ENCODE peak calls at places on chromosome 3, in six cellular contexts. One of them, this sample, is unnamed. For H3K4me1, the result is how much of the 10 kb centered on the place peaks cover.

GRCh38 chr3:18124501-18124900 is 300.6 kb downstream of the SATB1 start:
- DNase-seq in small intestine: no peak
- DNase-seq in pancreas: no peak
- DNase-seq in iPS DF 6.9: no peak
- DNase-seq in GM23248: peak
- DNase-seq in adipocyte: peak
- DNase-seq in this sample: no peak

GRCh38 chr3:66401157-66401550 is 99.7 kb downstream of the LRIG1 start:
- DNase-seq in small intestine: no peak
- DNase-seq in pancreas: no peak
- DNase-seq in iPS DF 6.9: no peak
- DNase-seq in GM23248: no peak
- DNase-seq in adipocyte: no peak
- DNase-seq in this sample: no peak

GRCh38 chr3:195863121-195864061 is 45.0 kb downstream of the TNK2 start:
- DNase-seq in small intestine: peak
- DNase-seq in pancreas: peak
- DNase-seq in iPS DF 6.9: no peak
- DNase-seq in GM23248: peak
- DNase-seq in adipocyte: peak
- DNase-seq in this sample: peak

GRCh38 chr3:71069797-71070196 is 513.7 kb downstream of the FOXP1 start:
- DNase-seq in small intestine: peak
- DNase-seq in pancreas: peak
- DNase-seq in iPS DF 6.9: no peak
- DNase-seq in GM23248: peak
- DNase-seq in adipocyte: peak
- DNase-seq in this sample: peak

GRCh38 chr3:170056710-170057454 is 19.1 kb downstream of the GPR160 start:
- DNase-seq in small intestine: no peak
- DNase-seq in pancreas: no peak
- DNase-seq in iPS DF 6.9: no peak
- DNase-seq in GM23248: no peak
- DNase-seq in adipocyte: no peak
- DNase-seq in this sample: no peak

GRCh38 chr3:149739396-149739795 is 12.9 kb downstream of the COMMD2 start:
- DNase-seq in small intestine: no peak
- DNase-seq in pancreas: no peak
- DNase-seq in iPS DF 6.9: no peak
- DNase-seq in GM23248: no peak
- DNase-seq in adipocyte: no peak
- DNase-seq in this sample: no peak

GRCh38 chr3:67635806-67636205 is 18.6 kb downstream of the SUCLG2 start:
- DNase-seq in small intestine: no peak
- DNase-seq in pancreas: no peak
- DNase-seq in iPS DF 6.9: no peak
- DNase-seq in GM23248: peak
- DNase-seq in adipocyte: peak
- DNase-seq in this sample: no peak

GRCh38 chr3:48428863-48429415 is 947 bp downstream of the PLXNB1 start:
- DNase-seq in small intestine: peak
- DNase-seq in pancreas: peak
- DNase-seq in iPS DF 6.9: no peak
- DNase-seq in GM23248: peak
- DNase-seq in adipocyte: peak
- DNase-seq in this sample: peak

GRCh38 chr3:7487763-7488162 is 626.8 kb downstream of the GRM7 start:
- DNase-seq in small intestine: no peak
- DNase-seq in pancreas: no peak
- DNase-seq in iPS DF 6.9: no peak
- DNase-seq in GM23248: no peak
- DNase-seq in adipocyte: no peak
- DNase-seq in this sample: no peak

GRCh38 chr3:197151562-197151961 is 121.9 kb upstream of the MELTF start:
- DNase-seq in small intestine: peak
- DNase-seq in pancreas: no peak
- DNase-seq in iPS DF 6.9: no peak
- DNase-seq in GM23248: peak
- DNase-seq in adipocyte: peak
- DNase-seq in this sample: no peak

GRCh38 chr3:126494204-126494603 is 18.5 kb upstream of the ZXDC start:
- DNase-seq in small intestine: no peak
- DNase-seq in pancreas: no peak
- DNase-seq in iPS DF 6.9: no peak
- DNase-seq in GM23248: peak
- DNase-seq in adipocyte: peak
- DNase-seq in this sample: peak

GRCh38 chr3:99504258-99504657 is 134.1 kb upstream of the COL8A1 start:
- DNase-seq in small intestine: no peak
- DNase-seq in pancreas: no peak
- DNase-seq in iPS DF 6.9: no peak
- DNase-seq in GM23248: peak
- DNase-seq in adipocyte: no peak
- DNase-seq in this sample: no peak
- H3K4me1 ChIP-seq in small intestine: under half
- H3K4me1 ChIP-seq in pancreas: under half
- H3K4me1 ChIP-seq in iPS DF 6.9: under half
- H3K4me1 ChIP-seq in GM23248: half or more
- H3K4me1 ChIP-seq in adipocyte: half or more
- H3K4me1 ChIP-seq in this sample: half or more

GRCh38 chr3:188946837-188947236 is 224.9 kb upstream of the TPRG1 start:
- DNase-seq in small intestine: no peak
- DNase-seq in pancreas: no peak
- DNase-seq in iPS DF 6.9: no peak
- DNase-seq in GM23248: peak
- DNase-seq in adipocyte: no peak
- DNase-seq in this sample: peak
- H3K4me3 ChIP-seq in small intestine: no peak
- H3K4me3 ChIP-seq in pancreas: peak
- H3K4me3 ChIP-seq in iPS DF 6.9: no peak
- H3K4me3 ChIP-seq in GM23248: no peak
- H3K4me3 ChIP-seq in adipocyte: peak
- H3K4me3 ChIP-seq in this sample: no peak

DNA sequence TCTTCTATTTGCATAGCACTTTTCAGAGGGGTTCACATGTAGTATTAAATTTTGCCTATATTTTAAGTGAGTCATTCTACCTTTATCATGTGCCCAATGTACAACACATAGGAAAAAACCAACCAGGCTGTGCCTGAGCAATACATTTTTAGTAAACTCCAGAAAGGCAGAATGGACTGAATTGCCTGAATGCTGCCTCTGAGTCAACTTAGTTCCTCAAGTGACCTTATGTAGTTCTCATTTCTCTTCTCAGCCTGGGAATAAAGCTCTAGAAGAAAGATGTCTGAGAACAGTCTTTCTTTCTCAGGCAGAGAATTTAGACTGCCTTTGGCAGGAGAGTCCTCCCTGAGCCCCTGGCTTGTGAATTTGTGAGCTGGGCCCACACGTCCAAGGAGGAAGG is 13.0 kb downstream of the ST3GAL6 start:
- DNase-seq in small intestine: no peak
- DNase-seq in pancreas: no peak
- DNase-seq in iPS DF 6.9: no peak
- DNase-seq in GM23248: no peak
- DNase-seq in adipocyte: no peak
- DNase-seq in this sample: no peak
- H3K4me1 ChIP-seq in small intestine: under half
- H3K4me1 ChIP-seq in pancreas: under half
- H3K4me1 ChIP-seq in iPS DF 6.9: under half
- H3K4me1 ChIP-seq in GM23248: under half
- H3K4me1 ChIP-seq in adipocyte: under half
- H3K4me1 ChIP-seq in this sample: under half

DNA sequence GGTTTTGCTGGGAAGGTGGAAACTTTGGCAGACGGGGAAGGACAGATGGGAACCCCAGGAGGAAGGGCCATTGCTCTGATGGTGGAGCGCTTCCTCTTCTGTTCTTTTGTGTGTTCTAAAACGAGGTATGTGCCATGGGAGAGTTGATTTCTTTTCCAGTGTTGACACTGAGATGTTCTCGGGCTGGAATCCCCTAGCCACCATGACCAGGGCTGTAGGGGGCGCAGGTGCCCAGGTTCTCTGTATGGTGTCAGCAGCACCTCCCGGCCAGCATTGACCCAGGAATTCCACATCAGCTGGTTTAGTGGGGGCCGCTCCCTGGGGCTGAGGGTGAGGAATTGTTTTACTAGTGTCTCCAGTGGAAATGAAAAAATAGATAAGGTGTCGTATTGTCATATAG is 34.3 kb upstream of the ACAD9 start:
- DNase-seq in small intestine: no peak
- DNase-seq in pancreas: no peak
- DNase-seq in iPS DF 6.9: no peak
- DNase-seq in GM23248: no peak
- DNase-seq in adipocyte: no peak
- DNase-seq in this sample: no peak
- H3K4me3 ChIP-seq in small intestine: no peak
- H3K4me3 ChIP-seq in pancreas: no peak
- H3K4me3 ChIP-seq in iPS DF 6.9: no peak
- H3K4me3 ChIP-seq in GM23248: no peak
- H3K4me3 ChIP-seq in adipocyte: no peak
- H3K4me3 ChIP-seq in this sample: peak

GRCh38 chr3:183278479-183279088 is 25.5 kb downstream of the B3GNT5 start:
- DNase-seq in small intestine: peak
- DNase-seq in pancreas: no peak
- DNase-seq in iPS DF 6.9: no peak
- DNase-seq in GM23248: peak
- DNase-seq in adipocyte: no peak
- DNase-seq in this sample: peak

GRCh38 chr3:183279371-183279770 is 26.3 kb downstream of the B3GNT5 start:
- DNase-seq in small intestine: no peak
- DNase-seq in pancreas: no peak
- DNase-seq in iPS DF 6.9: no peak
- DNase-seq in GM23248: no peak
- DNase-seq in adipocyte: no peak
- DNase-seq in this sample: no peak

GRCh38 chr3:183274609-183275008 is 21.6 kb downstream of the B3GNT5 start:
- DNase-seq in small intestine: no peak
- DNase-seq in pancreas: no peak
- DNase-seq in iPS DF 6.9: no peak
- DNase-seq in GM23248: peak
- DNase-seq in adipocyte: no peak
- DNase-seq in this sample: peak

GRCh38 chr3:183275418-183275817 is 22.4 kb downstream of the B3GNT5 start:
- DNase-seq in small intestine: peak
- DNase-seq in pancreas: peak
- DNase-seq in iPS DF 6.9: no peak
- DNase-seq in GM23248: peak
- DNase-seq in adipocyte: peak
- DNase-seq in this sample: no peak

DNA sequence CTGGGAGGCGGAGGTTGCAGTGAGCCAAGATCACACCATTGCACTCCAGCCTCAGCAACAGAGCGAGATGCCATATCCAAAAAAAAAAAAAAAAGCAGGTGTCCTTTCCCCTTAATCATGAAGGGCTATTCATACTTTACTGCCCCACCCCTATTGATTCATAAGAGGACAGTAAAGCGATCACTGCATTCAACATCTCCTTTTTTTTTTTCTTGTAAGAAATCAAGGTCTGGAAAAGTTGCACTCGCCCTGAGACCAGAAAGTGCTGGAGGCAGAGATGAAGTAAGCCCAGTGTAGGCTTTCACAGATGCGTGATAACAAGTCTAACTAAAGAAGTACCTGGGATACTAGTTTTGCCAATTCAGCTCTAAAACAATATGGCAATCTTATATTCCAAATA is 24.2 kb downstream of the B3GNT5 start:
- DNase-seq in small intestine: no peak
- DNase-seq in pancreas: no peak
- DNase-seq in iPS DF 6.9: no peak
- DNase-seq in GM23248: no peak
- DNase-seq in adipocyte: no peak
- DNase-seq in this sample: no peak
- H3K4me1 ChIP-seq in small intestine: under half
- H3K4me1 ChIP-seq in pancreas: under half
- H3K4me1 ChIP-seq in iPS DF 6.9: under half
- H3K4me1 ChIP-seq in GM23248: under half
- H3K4me1 ChIP-seq in adipocyte: under half
- H3K4me1 ChIP-seq in this sample: under half

GRCh38 chr3:122577409-122578028 is at the start of gene PARP15:
- DNase-seq in small intestine: peak
- DNase-seq in pancreas: no peak
- DNase-seq in iPS DF 6.9: no peak
- DNase-seq in GM23248: peak
- DNase-seq in adipocyte: peak
- DNase-seq in this sample: peak

GRCh38 chr3:122576174-122576940 is 1.1 kb upstream of the PARP15 start:
- DNase-seq in small intestine: no peak
- DNase-seq in pancreas: no peak
- DNase-seq in iPS DF 6.9: no peak
- DNase-seq in GM23248: peak
- DNase-seq in adipocyte: no peak
- DNase-seq in this sample: no peak

GRCh38 chr3:122581622-122582021 is 4.2 kb downstream of the PARP15 start:
- DNase-seq in small intestine: no peak
- DNase-seq in pancreas: no peak
- DNase-seq in iPS DF 6.9: no peak
- DNase-seq in GM23248: no peak
- DNase-seq in adipocyte: no peak
- DNase-seq in this sample: no peak

GRCh38 chr3:122582390-122582789 is 4.9 kb downstream of the PARP15 start:
- DNase-seq in small intestine: no peak
- DNase-seq in pancreas: no peak
- DNase-seq in iPS DF 6.9: no peak
- DNase-seq in GM23248: peak
- DNase-seq in adipocyte: no peak
- DNase-seq in this sample: no peak

DNA sequence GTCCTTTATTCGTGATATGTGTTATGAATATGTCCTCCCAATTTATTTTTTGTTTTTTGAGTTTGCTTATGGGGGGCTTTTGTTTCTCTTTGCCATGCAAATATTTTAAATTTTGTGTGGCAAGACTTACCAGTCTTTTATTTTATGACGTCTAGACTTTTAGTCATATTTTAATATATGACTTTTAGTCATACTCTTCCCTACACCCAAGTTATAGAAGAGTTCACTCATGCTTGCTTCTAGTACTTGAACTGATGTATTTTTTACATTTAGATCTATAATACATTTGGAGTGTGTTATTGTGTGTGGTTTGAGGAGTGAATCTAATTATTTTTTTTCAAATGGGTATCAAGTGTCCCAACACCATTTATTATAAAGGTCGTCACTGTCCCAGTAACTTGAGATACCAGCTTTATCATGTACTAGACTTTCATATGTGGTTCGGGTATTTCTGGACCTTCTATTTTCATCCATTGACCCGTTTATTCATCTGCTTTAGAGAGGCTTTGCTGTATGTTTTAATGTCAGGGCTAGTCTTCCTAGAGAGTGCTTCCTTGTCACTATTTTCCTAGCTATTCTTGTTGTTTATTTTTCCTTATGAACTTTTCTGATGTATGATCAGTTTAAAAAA is 775 bp downstream of the PARP15 start:
- DNase-seq in small intestine: no peak
- DNase-seq in pancreas: no peak
- DNase-seq in iPS DF 6.9: no peak
- DNase-seq in GM23248: peak
- DNase-seq in adipocyte: no peak
- DNase-seq in this sample: no peak
- H3K4me3 ChIP-seq in small intestine: no peak
- H3K4me3 ChIP-seq in pancreas: peak
- H3K4me3 ChIP-seq in iPS DF 6.9: no peak
- H3K4me3 ChIP-seq in GM23248: peak
- H3K4me3 ChIP-seq in adipocyte: peak
- H3K4me3 ChIP-seq in this sample: peak